ENCODE peak calls at places on chromosomes 12 and 14, in four cellular contexts. J is endothelial cell of umbilical vein, P is IMR-90, Q is K562. G is an unnamed sample.

GRCh38 chr12:45989277-45989856 is 1.0 kb downstream of the SCAF11 start:
- DNase-seq in P (peak; percentile 26), J (no peak), Q (no peak), G (no peak)

GRCh38 chr14:100698719-100699448 is 27.8 kb upstream of the DLK1 start:
- DNase-seq in P (no peak), J (no peak), Q (peak; percentile 46), G (no peak)

GRCh38 chr14:100417466-100417865 is 94.3 kb downstream of the SLC25A47 start:
- DNase-seq in J (peak; percentile 88), P (peak; percentile 97), Q (peak; percentile 73), G (no peak)

GRCh38 chr14:99819514-99819913 is 26.3 kb downstream of the EML1 start:
- DNase-seq in Q (no peak), P (no peak), J (no peak), G (no peak)

GRCh38 chr14:71142375-71143038 is 235.2 kb downstream of the PCNX1 start:
- DNase-seq in Q (no peak), J (peak; percentile 27), P (peak; percentile 98), G (peak; percentile 63)

GRCh38 chr14:67919259-67919658 is 99.7 kb downstream of the RAD51B start:
- DNase-seq in J (peak; percentile 12), P (peak; percentile 21), Q (no peak), G (no peak)

GRCh38 chr12:29380536-29381523 is at the start of gene ERGIC2:
- DNase-seq in P (peak; percentile 99), Q (peak; percentile 92), J (peak; percentile 98), G (peak; percentile 98)

GRCh38 chr12:51246254-51246853 is 7.7 kb downstream of the DAZAP2 start:
- DNase-seq in J (peak; percentile 49), Q (peak; percentile 85), P (peak; percentile 68), G (no peak)

GRCh38 chr14:81980601-81981310 is 447.1 kb upstream of the SEL1L start:
- DNase-seq in Q (no peak), J (no peak), P (no peak), G (no peak)

GRCh38 chr12:89968151-89968699 is 259.6 kb upstream of the ATP2B1 start:
- DNase-seq in P (no peak), J (no peak), Q (no peak), G (no peak)

GRCh38 chr14:37985826-37986470 is 221.8 kb upstream of the SSTR1 start:
- DNase-seq in P (peak; percentile 65), J (peak; percentile 67), Q (no peak), G (no peak)

GRCh38 chr12:32541754-32542374 is 137.2 kb upstream of the DNM1L start:
- DNase-seq in J (peak; percentile 36), Q (no peak), P (no peak), G (no peak)

GRCh38 chr14:85076111-85076510 is 453.8 kb upstream of the FLRT2 start:
- DNase-seq in Q (no peak), J (no peak), P (no peak), G (no peak)

GRCh38 chr12:6703631-6704030 is 3.0 kb upstream of the PIANP start:
- DNase-seq in Q (peak; percentile 32), J (no peak), P (peak; percentile 41), G (no peak)

GRCh38 chr14:62443796-62444195 is 601.5 kb downstream of the KCNH5 start:
- DNase-seq in J (no peak), P (peak; percentile 82), Q (no peak), G (no peak)

GRCh38 chr14:59123975-59124374 is 64.5 kb upstream of the DAAM1 start:
- DNase-seq in J (no peak), P (peak; percentile 49), Q (no peak), G (no peak)

GRCh38 chr12:107844312-107844921 is 69.9 kb downstream of the ASCL4 start:
- DNase-seq in P (no peak), J (no peak), Q (no peak), G (no peak)

GRCh38 chr14:20714593-20715250 is 26.2 kb downstream of the ANG start:
- DNase-seq in Q (no peak), P (peak; percentile 34), J (peak; percentile 67), G (no peak)

GRCh38 chr12:13278249-13278787 is 81.8 kb downstream of the EMP1 start:
- DNase-seq in J (peak; percentile 72), P (peak; percentile 58), Q (peak; percentile 74), G (no peak)

GRCh38 chr12:115132145-115132544 is 448.2 kb upstream of the TBX3 start:
- DNase-seq in J (no peak), Q (no peak), P (no peak), G (no peak)

GRCh38 chr12:47071241-47071852 is 8.1 kb upstream of the PCED1B start:
- DNase-seq in P (no peak), J (no peak), Q (peak; percentile 55), G (no peak)

GRCh38 chr14:93962701-93963601 is 13.4 kb downstream of the ASB2 start:
- DNase-seq in J (no peak), Q (no peak), P (peak; percentile 74), G (peak; percentile 72)

GRCh38 chr12:124476011-124476400 is 91.4 kb downstream of the NCOR2 start:
- DNase-seq in Q (no peak), P (no peak), J (no peak), G (no peak)

GRCh38 chr14:79150226-79150625 is 980.1 kb downstream of the NRXN3 start:
- DNase-seq in P (no peak), J (no peak), Q (no peak), G (no peak)

GRCh38 chr14:79144891-79145290 is 974.7 kb downstream of the NRXN3 start:
- DNase-seq in J (no peak), Q (no peak), P (peak; percentile 24), G (no peak)
- TF ChIP-seq FOS in J (no peak), Q (no peak), P (no peak), G (no peak)

GRCh38 chr12:79294590-79294989 is 396.2 kb downstream of the PAWR start:
- DNase-seq in Q (no peak), P (no peak), J (no peak), G (no peak)

GRCh38 chr12:79296871-79297270 is 393.9 kb downstream of the PAWR start:
- DNase-seq in Q (no peak), J (peak; percentile 39), P (no peak), G (no peak)

GRCh38 chr12:79295572-79295971 is 395.2 kb downstream of the PAWR start:
- DNase-seq in Q (no peak), P (no peak), J (no peak), G (no peak)

GRCh38 chr12:79298511-79298910 is 392.3 kb downstream of the PAWR start:
- DNase-seq in Q (no peak), P (peak; percentile 21), J (peak; percentile 26), G (no peak)

DNA sequence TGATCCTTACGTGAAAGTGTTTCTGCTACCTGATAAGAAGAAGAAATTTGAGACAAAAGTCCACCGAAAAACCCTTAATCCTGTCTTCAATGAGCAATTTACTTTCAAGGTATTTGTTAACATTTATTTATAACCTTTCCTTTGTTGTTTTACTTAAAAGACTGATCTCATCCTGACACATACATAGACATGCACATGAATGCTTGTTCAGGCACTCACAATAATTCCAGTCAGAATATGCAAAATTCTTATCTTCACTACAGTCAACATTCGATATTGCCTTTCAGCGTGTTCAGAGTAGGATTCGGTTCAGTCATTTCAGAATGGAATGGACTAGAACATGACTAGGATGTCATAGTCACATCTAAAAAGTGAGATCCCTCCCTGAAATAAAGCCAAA is 394.6 kb downstream of the PAWR start:
- DNase-seq in Q (no peak), P (peak; percentile 46), J (no peak), G (no peak)
- TF ChIP-seq FOS in Q (no peak), P (no peak), J (no peak), G (no peak)

DNA sequence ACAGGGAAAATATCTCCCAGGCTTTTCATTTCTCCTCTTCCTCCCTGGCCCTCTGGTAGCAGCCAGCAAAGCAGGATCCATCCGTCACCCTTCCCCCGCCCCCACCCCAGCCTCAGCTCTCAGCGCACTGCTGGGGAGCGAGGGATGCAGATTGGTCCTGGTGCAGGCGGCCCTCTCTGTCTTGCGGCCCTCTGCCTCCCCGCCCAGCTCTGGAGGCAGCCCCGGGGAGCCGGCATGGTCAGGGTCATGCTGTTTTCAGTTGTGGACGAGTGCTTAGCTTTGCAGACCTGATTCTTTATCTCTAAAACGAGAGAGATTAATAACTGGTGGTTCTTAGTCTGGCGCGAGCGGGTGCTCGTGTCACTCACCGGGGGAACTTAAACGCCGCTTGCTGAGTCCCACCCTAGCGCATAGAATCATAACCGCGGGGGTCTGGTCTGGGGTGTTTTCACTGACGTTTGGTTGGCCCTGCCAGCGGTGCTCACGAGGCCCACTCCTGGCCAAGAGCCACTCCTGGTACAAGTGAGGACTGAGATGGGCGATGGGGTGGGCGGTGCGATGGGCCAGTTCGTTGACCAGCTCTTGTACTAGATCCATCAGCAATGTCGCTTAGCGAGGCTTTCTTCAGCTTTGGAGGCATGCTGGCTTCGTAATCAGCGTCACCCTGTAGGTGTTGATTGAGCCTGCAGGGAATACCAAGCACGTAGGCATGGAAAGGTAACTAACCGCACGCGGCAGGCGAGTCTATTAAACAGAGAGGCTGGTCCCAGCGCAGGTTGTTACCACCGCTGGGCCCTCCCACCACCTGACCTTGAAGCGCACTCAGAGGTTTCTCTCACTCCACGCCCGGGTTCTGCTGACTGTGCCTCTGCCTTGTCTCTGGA is 95.2 kb downstream of the TSPAN9 start:
- DNase-seq in J (no peak), P (no peak), Q (no peak), G (no peak)
- TF ChIP-seq FOS in J (no peak), P (no peak), Q (no peak), G (no peak)

GRCh38 chr12:3279832-3280231 is 202.7 kb downstream of the TSPAN9 start:
- DNase-seq in Q (no peak), P (no peak), J (no peak), G (no peak)

GRCh38 chr12:3282271-3282670 is 205.1 kb downstream of the TSPAN9 start:
- DNase-seq in P (no peak), J (no peak), Q (no peak), G (no peak)

GRCh38 chr12:3280967-3281366 is 203.8 kb downstream of the TSPAN9 start:
- DNase-seq in Q (no peak), J (no peak), P (no peak), G (no peak)

GRCh38 chr12:3283137-3283680 is 206.0 kb downstream of the TSPAN9 start:
- DNase-seq in P (no peak), J (no peak), Q (no peak), G (no peak)

DNA sequence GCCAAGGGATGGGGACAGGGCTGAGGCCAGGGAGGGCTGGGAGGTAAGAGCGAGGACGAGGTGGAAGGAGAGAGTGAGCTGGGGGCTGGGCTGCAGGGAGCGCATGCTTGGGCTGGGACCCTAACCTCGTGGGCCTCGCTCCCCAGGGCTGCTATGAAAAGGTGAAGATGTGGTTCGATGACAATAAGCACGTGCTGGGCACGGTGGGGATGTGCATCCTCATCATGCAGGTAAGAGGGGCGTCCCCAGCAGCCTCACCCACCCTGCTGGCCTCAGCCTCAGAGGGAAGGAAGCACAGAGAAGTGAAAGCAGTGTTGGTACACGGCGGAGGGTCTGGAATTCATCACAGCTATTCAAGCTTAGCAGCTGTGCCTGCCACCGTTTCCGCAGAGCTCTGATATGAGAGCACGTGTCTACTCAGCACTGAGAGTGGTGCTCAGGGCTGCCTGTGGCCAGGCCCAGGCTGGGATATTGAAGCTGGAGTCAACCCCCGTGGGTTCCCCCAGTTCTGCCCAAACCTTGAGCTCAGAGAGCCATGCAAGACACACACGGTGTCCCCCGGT is 204.5 kb downstream of the TSPAN9 start:
- DNase-seq in P (no peak), J (no peak), Q (no peak), G (no peak)
- TF ChIP-seq FOS in P (no peak), J (no peak), Q (no peak), G (no peak)

GRCh38 chr14:64409509-64409908 is 21.4 kb downstream of the MTHFD1 start:
- DNase-seq in J (no peak), P (no peak), Q (no peak), G (no peak)
- TF ChIP-seq FOS in J (no peak), P (no peak), Q (no peak), G (no peak)

G was measured in GM12878.